ENCODE peak calls at places on chromosomes 13 and 19, in four cellular contexts. H is AG09319; Y is stimulated activated CD4-positive, alpha-beta T cell treated with anti-CD3 and anti-CD28 coated beads, Interleukin-1b, Interleukin-23, amount 100 ng/mL, for 1 hour; J is PC-3. I is an unnamed sample.

GRCh38 chr19:6402834-6403608 is 10.1 kb upstream of the GTF2F1 start:
- DNase-seq in H (no peak), Y (no peak), J (no peak), I (no peak)

GRCh38 chr13:23159205-23159586 is 21.6 kb upstream of the SGCG start:
- DNase-seq in H (no peak), Y (no peak), J (peak; percentile 31), I (no peak)

GRCh38 chr19:14146789-14147216 is 10.4 kb upstream of the ASF1B start:
- DNase-seq in H (peak; percentile 42), Y (no peak), J (peak; percentile 16), I (no peak)

GRCh38 chr19:17107546-17108452 is 32.2 kb downstream of the MYO9B start:
- DNase-seq in H (peak; percentile 88), Y (no peak), J (peak; percentile 99), I (peak; percentile 94)

GRCh38 chr19:41295506-41295905 is 14.5 kb upstream of the CCDC97 start:
- DNase-seq in H (no peak), Y (no peak), J (no peak), I (no peak)

GRCh38 chr13:100650321-100650720 is 24.3 kb downstream of the TMTC4 start:
- DNase-seq in H (no peak), Y (no peak), J (no peak), I (no peak)

GRCh38 chr19:16033136-16033530 is 43.2 kb upstream of the TPM4 start:
- DNase-seq in H (no peak), Y (no peak), J (no peak), I (no peak)

GRCh38 chr19:30155529-30156200 is 213.6 kb downstream of the URI1 start:
- DNase-seq in H (no peak), Y (no peak), J (no peak), I (no peak)

GRCh38 chr19:56211718-56212117 is 9.6 kb downstream of the ZSCAN5C start:
- DNase-seq in H (no peak), Y (no peak), J (no peak), I (no peak)

GRCh38 chr13:28540612-28541011 is 45.7 kb upstream of the FLT1 start:
- DNase-seq in H (no peak), Y (no peak), J (peak; percentile 8), I (no peak)

GRCh38 chr19:32407004-32407992 is 1.7 kb downstream of the DPY19L3 start:
- DNase-seq in H (peak; percentile 3), Y (no peak), J (peak; percentile 3), I (peak; percentile 82)

GRCh38 chr19:12703056-12703455 is 6.6 kb upstream of the FBXW9 start:
- DNase-seq in H (no peak), Y (no peak), J (peak; percentile 52), I (no peak)

GRCh38 chr13:110176431-110176830 is 130.5 kb downstream of the COL4A1 start:
- DNase-seq in H (no peak), Y (no peak), J (no peak), I (no peak)

GRCh38 chr19:33778089-33778791 is 18.4 kb upstream of the KCTD15 start:
- DNase-seq in H (peak; percentile 37), Y (peak; percentile 68), J (peak; percentile 74), I (peak; percentile 93)

GRCh38 chr13:51246411-51247298 is 24.5 kb downstream of the FAM124A start:
- DNase-seq in H (no peak), Y (no peak), J (no peak), I (peak; percentile 76)

GRCh38 chr19:13215572-13216380 is 65.6 kb downstream of the IER2 start:
- DNase-seq in H (no peak), Y (no peak), J (peak; percentile 26), I (no peak)

GRCh38 chr19:48090281-48090802 is 20.3 kb downstream of the PLA2G4C start:
- DNase-seq in H (no peak), Y (no peak), J (no peak), I (no peak)

GRCh38 chr13:44764334-44764733 is 188.2 kb upstream of the TSC22D1 start:
- DNase-seq in H (no peak), Y (no peak), J (no peak), I (no peak)

GRCh38 chr19:49591731-49592485 is 926 bp downstream of the PRR12 start:
- DNase-seq in H (no peak), Y (no peak), J (peak; percentile 57), I (peak; percentile 86)

GRCh38 chr13:21849323-21849722 is 178.4 kb downstream of the FGF9 start:
- DNase-seq in H (no peak), Y (no peak), J (peak; percentile 22), I (no peak)

GRCh38 chr13:23979361-23980159 is 82.3 kb upstream of the C1QTNF9B start:
- DNase-seq in H (peak; percentile 53), Y (no peak), J (peak; percentile 66), I (peak; percentile 97)

GRCh38 chr19:11853358-11853757 is 4.8 kb downstream of the ZNF439 start:
- DNase-seq in H (no peak), Y (no peak), J (no peak), I (no peak)

GRCh38 chr13:29165840-29166239 is 345.7 kb downstream of the MTUS2 start:
- DNase-seq in H (no peak), Y (no peak), J (no peak), I (no peak)

GRCh38 chr13:50731400-50731799 is 112.1 kb downstream of the DLEU7 start:
- DNase-seq in H (peak; percentile 24), Y (no peak), J (no peak), I (no peak)

I was measured in kidney.